ENCODE peak calls at places on chromosomes 16 and 17, in nine cellular contexts. One of them, this sample, is unnamed.

GRCh38 chr16:51133691-51134090 is 17.4 kb downstream of the SALL1 start:
- DNase-seq in Karpas-422: no peak
- DNase-seq in cardiac muscle cell: no peak
- DNase-seq in mesendoderm: peak; percentile 31
- DNase-seq in prostate gland: no peak
- DNase-seq in lung: no peak
- DNase-seq in CD4-positive, CD25-positive, alpha-beta regulatory T cell: no peak
- DNase-seq in ovary: no peak
- DNase-seq in CD8-positive, alpha-beta memory T cell: no peak
- DNase-seq in this sample: no peak

GRCh38 chr17:15257316-15257925 is 7.7 kb downstream of the PMP22 start:
- DNase-seq in cardiac muscle cell: peak; percentile 74
- DNase-seq in prostate gland: peak; percentile 72
- DNase-seq in lung: peak; percentile 84
- DNase-seq in mesendoderm: peak; percentile 88
- DNase-seq in ovary: peak; percentile 83
- DNase-seq in CD8-positive, alpha-beta memory T cell: peak; percentile 43
- DNase-seq in Karpas-422: peak; percentile 88
- DNase-seq in CD4-positive, CD25-positive, alpha-beta regulatory T cell: peak; percentile 34
- DNase-seq in this sample: peak; percentile 76

GRCh38 chr16:83513006-83513755 is 294.6 kb upstream of the HSBP1 start:
- DNase-seq in prostate gland: no peak
- DNase-seq in CD4-positive, CD25-positive, alpha-beta regulatory T cell: no peak
- DNase-seq in CD8-positive, alpha-beta memory T cell: no peak
- DNase-seq in ovary: no peak
- DNase-seq in lung: no peak
- DNase-seq in mesendoderm: no peak
- DNase-seq in Karpas-422: peak; percentile 14
- DNase-seq in cardiac muscle cell: no peak
- DNase-seq in this sample: no peak

GRCh38 chr16:10314811-10315210 is 71.0 kb upstream of the ATF7IP2 start:
- DNase-seq in Karpas-422: peak; percentile 72
- DNase-seq in lung: no peak
- DNase-seq in prostate gland: no peak
- DNase-seq in CD8-positive, alpha-beta memory T cell: peak; percentile 44
- DNase-seq in mesendoderm: peak; percentile 39
- DNase-seq in cardiac muscle cell: no peak
- DNase-seq in CD4-positive, CD25-positive, alpha-beta regulatory T cell: no peak
- DNase-seq in ovary: no peak
- DNase-seq in this sample: no peak

GRCh38 chr17:28228109-28228840 is 90.7 kb upstream of the TMEM97 start:
- DNase-seq in prostate gland: no peak
- DNase-seq in CD4-positive, CD25-positive, alpha-beta regulatory T cell: no peak
- DNase-seq in mesendoderm: peak; percentile 78
- DNase-seq in CD8-positive, alpha-beta memory T cell: no peak
- DNase-seq in lung: no peak
- DNase-seq in ovary: no peak
- DNase-seq in Karpas-422: no peak
- DNase-seq in cardiac muscle cell: peak; percentile 47
- DNase-seq in this sample: no peak

GRCh38 chr17:3804503-3804931 is 3.5 kb upstream of the ITGAE start:
- DNase-seq in cardiac muscle cell: no peak
- DNase-seq in mesendoderm: no peak
- DNase-seq in lung: no peak
- DNase-seq in Karpas-422: no peak
- DNase-seq in prostate gland: no peak
- DNase-seq in CD4-positive, CD25-positive, alpha-beta regulatory T cell: no peak
- DNase-seq in CD8-positive, alpha-beta memory T cell: no peak
- DNase-seq in ovary: no peak
- DNase-seq in this sample: no peak

GRCh38 chr16:270381-271255 is 5.1 kb downstream of the RGS11 start:
- DNase-seq in lung: no peak
- DNase-seq in prostate gland: no peak
- DNase-seq in CD8-positive, alpha-beta memory T cell: no peak
- DNase-seq in CD4-positive, CD25-positive, alpha-beta regulatory T cell: no peak
- DNase-seq in ovary: no peak
- DNase-seq in mesendoderm: no peak
- DNase-seq in cardiac muscle cell: no peak
- DNase-seq in Karpas-422: no peak
- DNase-seq in this sample: no peak

GRCh38 chr17:47708312-47708863 is 14.4 kb downstream of the TBKBP1 start:
- DNase-seq in CD8-positive, alpha-beta memory T cell: no peak
- DNase-seq in Karpas-422: no peak
- DNase-seq in mesendoderm: no peak
- DNase-seq in prostate gland: no peak
- DNase-seq in lung: no peak
- DNase-seq in ovary: no peak
- DNase-seq in cardiac muscle cell: no peak
- DNase-seq in CD4-positive, CD25-positive, alpha-beta regulatory T cell: no peak
- DNase-seq in this sample: no peak

GRCh38 chr16:86980644-86981043 is 336.5 kb downstream of the C16orf95 start:
- DNase-seq in prostate gland: no peak
- DNase-seq in cardiac muscle cell: no peak
- DNase-seq in ovary: no peak
- DNase-seq in mesendoderm: no peak
- DNase-seq in CD8-positive, alpha-beta memory T cell: no peak
- DNase-seq in lung: no peak
- DNase-seq in Karpas-422: no peak
- DNase-seq in CD4-positive, CD25-positive, alpha-beta regulatory T cell: no peak
- DNase-seq in this sample: no peak

GRCh38 chr16:57299009-57299718 is 14.7 kb upstream of the PLLP start:
- DNase-seq in CD8-positive, alpha-beta memory T cell: no peak
- DNase-seq in CD4-positive, CD25-positive, alpha-beta regulatory T cell: peak; percentile 38
- DNase-seq in cardiac muscle cell: no peak
- DNase-seq in ovary: no peak
- DNase-seq in mesendoderm: no peak
- DNase-seq in prostate gland: no peak
- DNase-seq in Karpas-422: no peak
- DNase-seq in lung: peak; percentile 63
- DNase-seq in this sample: peak; percentile 50

GRCh38 chr16:1667916-1668315 is 10.2 kb upstream of the JPT2 start:
- DNase-seq in ovary: no peak
- DNase-seq in CD4-positive, CD25-positive, alpha-beta regulatory T cell: no peak
- DNase-seq in Karpas-422: no peak
- DNase-seq in lung: no peak
- DNase-seq in cardiac muscle cell: no peak
- DNase-seq in mesendoderm: no peak
- DNase-seq in prostate gland: no peak
- DNase-seq in CD8-positive, alpha-beta memory T cell: no peak
- DNase-seq in this sample: no peak

GRCh38 chr16:1666316-1666715 is 11.8 kb upstream of the JPT2 start:
- DNase-seq in prostate gland: no peak
- DNase-seq in CD4-positive, CD25-positive, alpha-beta regulatory T cell: no peak
- DNase-seq in mesendoderm: no peak
- DNase-seq in lung: no peak
- DNase-seq in ovary: no peak
- DNase-seq in Karpas-422: no peak
- DNase-seq in cardiac muscle cell: no peak
- DNase-seq in CD8-positive, alpha-beta memory T cell: no peak
- DNase-seq in this sample: no peak

GRCh38 chr16:1665829-1666228 is 12.2 kb upstream of the JPT2 start:
- DNase-seq in CD4-positive, CD25-positive, alpha-beta regulatory T cell: no peak
- DNase-seq in cardiac muscle cell: no peak
- DNase-seq in prostate gland: no peak
- DNase-seq in mesendoderm: no peak
- DNase-seq in lung: no peak
- DNase-seq in ovary: no peak
- DNase-seq in CD8-positive, alpha-beta memory T cell: no peak
- DNase-seq in Karpas-422: no peak
- DNase-seq in this sample: no peak

GRCh38 chr16:1668612-1669319 is 9.3 kb upstream of the JPT2 start:
- DNase-seq in Karpas-422: no peak
- DNase-seq in ovary: no peak
- DNase-seq in cardiac muscle cell: no peak
- DNase-seq in prostate gland: no peak
- DNase-seq in CD4-positive, CD25-positive, alpha-beta regulatory T cell: no peak
- DNase-seq in lung: no peak
- DNase-seq in CD8-positive, alpha-beta memory T cell: no peak
- DNase-seq in mesendoderm: no peak
- DNase-seq in this sample: no peak

DNA sequence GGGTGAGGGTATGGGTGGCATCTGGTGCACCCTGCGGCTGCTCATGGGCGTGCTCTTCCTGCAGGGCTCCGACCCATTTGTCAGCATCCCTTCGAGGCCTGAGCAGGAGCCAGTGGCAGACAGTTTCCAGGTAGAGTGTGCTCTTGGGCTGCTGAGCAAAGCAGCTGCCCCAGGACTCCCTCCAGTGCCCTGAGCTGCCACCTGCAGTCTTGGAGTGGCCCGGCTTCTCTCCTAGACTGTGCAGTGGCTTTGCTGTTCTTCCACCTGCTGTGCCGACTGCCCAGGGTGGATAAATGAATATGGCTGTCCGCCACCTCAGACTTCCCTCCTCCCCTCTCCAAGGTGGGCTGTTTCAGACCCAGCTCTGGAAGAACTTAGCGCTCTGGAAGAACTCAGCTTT is 10.8 kb upstream of the JPT2 start:
- DNase-seq in lung: no peak
- DNase-seq in CD4-positive, CD25-positive, alpha-beta regulatory T cell: no peak
- DNase-seq in CD8-positive, alpha-beta memory T cell: no peak
- DNase-seq in prostate gland: no peak
- DNase-seq in Karpas-422: no peak
- DNase-seq in mesendoderm: no peak
- DNase-seq in ovary: no peak
- DNase-seq in cardiac muscle cell: no peak
- DNase-seq in this sample: no peak
- H3K4me1 ChIP-seq in lung: no peaks in the 10 kb centered on the region
- H3K4me1 ChIP-seq in CD4-positive, CD25-positive, alpha-beta regulatory T cell: no peaks in the 10 kb centered on the region
- H3K4me1 ChIP-seq in CD8-positive, alpha-beta memory T cell: no peaks in the 10 kb centered on the region
- H3K4me1 ChIP-seq in prostate gland: no peaks in the 10 kb centered on the region
- H3K4me1 ChIP-seq in Karpas-422: no peaks in the 10 kb centered on the region
- H3K4me1 ChIP-seq in mesendoderm: no peaks in the 10 kb centered on the region
- H3K4me1 ChIP-seq in ovary: no peaks in the 10 kb centered on the region
- H3K4me1 ChIP-seq in cardiac muscle cell: no peaks in the 10 kb centered on the region
- H3K4me1 ChIP-seq in this sample: no peaks in the 10 kb centered on the region

GRCh38 chr17:39658760-39659159 is 6.4 kb upstream of the TCAP start:
- DNase-seq in Karpas-422: no peak
- DNase-seq in lung: no peak
- DNase-seq in ovary: no peak
- DNase-seq in mesendoderm: no peak
- DNase-seq in CD4-positive, CD25-positive, alpha-beta regulatory T cell: no peak
- DNase-seq in CD8-positive, alpha-beta memory T cell: no peak
- DNase-seq in prostate gland: no peak
- DNase-seq in cardiac muscle cell: no peak
- DNase-seq in this sample: no peak
- H3K4me1 ChIP-seq in Karpas-422: peaks cover 2% of the 10 kb centered on the region
- H3K4me1 ChIP-seq in lung: no peaks in the 10 kb centered on the region
- H3K4me1 ChIP-seq in ovary: peaks cover 3% of the 10 kb centered on the region
- H3K4me1 ChIP-seq in mesendoderm: no peaks in the 10 kb centered on the region
- H3K4me1 ChIP-seq in CD4-positive, CD25-positive, alpha-beta regulatory T cell: peaks cover under 1% of the 10 kb centered on the region
- H3K4me1 ChIP-seq in CD8-positive, alpha-beta memory T cell: peaks cover 28% of the 10 kb centered on the region
- H3K4me1 ChIP-seq in prostate gland: peaks cover 11% of the 10 kb centered on the region
- H3K4me1 ChIP-seq in cardiac muscle cell: peaks cover 6% of the 10 kb centered on the region
- H3K4me1 ChIP-seq in this sample: peaks cover 23% of the 10 kb centered on the region

DNA sequence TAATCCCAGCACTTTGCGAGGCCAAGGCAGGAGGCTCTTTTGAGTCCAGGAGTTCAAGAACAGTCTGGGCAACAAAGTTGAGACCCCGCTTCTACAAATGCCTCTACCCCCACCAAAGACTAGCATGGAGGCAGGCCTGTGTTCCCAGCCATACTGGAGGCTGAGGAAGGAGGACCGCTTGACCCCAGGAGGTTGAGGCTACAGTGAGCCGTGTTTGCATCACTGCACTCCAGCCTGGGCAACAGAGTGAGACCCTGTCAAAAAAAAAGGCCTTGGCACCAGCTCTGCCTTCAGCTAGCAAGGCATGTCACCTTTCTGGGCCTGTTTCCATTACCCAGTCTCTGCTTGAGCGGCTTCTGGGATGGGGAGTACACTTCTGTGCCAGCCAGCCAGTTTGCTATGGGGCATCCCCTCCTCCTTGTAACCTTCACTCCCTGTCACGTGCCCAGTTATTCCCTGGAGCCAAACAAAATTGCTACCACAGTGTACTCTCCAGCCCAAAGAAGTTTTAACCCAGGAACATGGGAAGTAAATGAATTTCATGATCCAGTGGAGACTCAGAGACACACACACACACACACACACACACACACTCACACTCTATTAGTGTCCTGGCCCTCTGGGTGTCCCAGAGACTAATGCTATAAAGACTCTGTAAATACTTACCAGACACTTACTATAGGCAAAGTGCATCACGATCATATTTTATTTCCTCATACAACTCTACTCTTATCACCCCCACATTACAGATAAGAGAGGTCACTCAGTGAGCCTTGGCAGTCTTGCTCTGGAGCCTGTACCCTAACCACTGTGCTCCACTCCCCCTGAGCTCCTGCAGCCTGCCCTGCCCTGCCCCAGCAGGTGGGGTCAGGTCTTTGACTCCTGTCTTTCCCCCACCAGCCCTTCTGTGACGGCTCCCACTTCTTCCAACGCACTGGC is 2.5 kb downstream of the CISD3 start:
- DNase-seq in Karpas-422: no peak
- DNase-seq in CD4-positive, CD25-positive, alpha-beta regulatory T cell: no peak
- DNase-seq in ovary: no peak
- DNase-seq in prostate gland: peak; percentile 70
- DNase-seq in CD8-positive, alpha-beta memory T cell: no peak
- DNase-seq in cardiac muscle cell: no peak
- DNase-seq in mesendoderm: no peak
- DNase-seq in lung: no peak
- DNase-seq in this sample: peak; percentile 51
- H3K4me1 ChIP-seq in Karpas-422: peaks cover 36% of the 10 kb centered on the region
- H3K4me1 ChIP-seq in CD4-positive, CD25-positive, alpha-beta regulatory T cell: peaks cover 56% of the 10 kb centered on the region
- H3K4me1 ChIP-seq in ovary: peaks cover 8% of the 10 kb centered on the region
- H3K4me1 ChIP-seq in prostate gland: peaks cover 31% of the 10 kb centered on the region
- H3K4me1 ChIP-seq in CD8-positive, alpha-beta memory T cell: peaks cover 44% of the 10 kb centered on the region
- H3K4me1 ChIP-seq in cardiac muscle cell: no peaks in the 10 kb centered on the region
- H3K4me1 ChIP-seq in mesendoderm: peaks cover 3% of the 10 kb centered on the region
- H3K4me1 ChIP-seq in lung: no peaks in the 10 kb centered on the region
- H3K4me1 ChIP-seq in this sample: peaks cover 37% of the 10 kb centered on the region

GRCh38 chr17:1625053-1625452 is 3.6 kb downstream of the SLC43A2 start:
- DNase-seq in cardiac muscle cell: no peak
- DNase-seq in mesendoderm: no peak
- DNase-seq in CD4-positive, CD25-positive, alpha-beta regulatory T cell: no peak
- DNase-seq in prostate gland: no peak
- DNase-seq in ovary: no peak
- DNase-seq in lung: no peak
- DNase-seq in Karpas-422: peak; percentile 48
- DNase-seq in CD8-positive, alpha-beta memory T cell: no peak
- DNase-seq in this sample: no peak

GRCh38 chr17:1625507-1626080 is 3.0 kb downstream of the SLC43A2 start:
- DNase-seq in Karpas-422: peak; percentile 61
- DNase-seq in CD4-positive, CD25-positive, alpha-beta regulatory T cell: no peak
- DNase-seq in lung: no peak
- DNase-seq in ovary: no peak
- DNase-seq in CD8-positive, alpha-beta memory T cell: no peak
- DNase-seq in cardiac muscle cell: no peak
- DNase-seq in mesendoderm: no peak
- DNase-seq in prostate gland: no peak
- DNase-seq in this sample: no peak

GRCh38 chr17:1626333-1626732 is 2.3 kb downstream of the SLC43A2 start:
- DNase-seq in lung: no peak
- DNase-seq in CD4-positive, CD25-positive, alpha-beta regulatory T cell: no peak
- DNase-seq in prostate gland: no peak
- DNase-seq in CD8-positive, alpha-beta memory T cell: no peak
- DNase-seq in ovary: no peak
- DNase-seq in Karpas-422: no peak
- DNase-seq in mesendoderm: no peak
- DNase-seq in cardiac muscle cell: no peak
- DNase-seq in this sample: no peak

GRCh38 chr17:1623057-1623456 is 5.6 kb downstream of the SLC43A2 start:
- DNase-seq in ovary: no peak
- DNase-seq in Karpas-422: no peak
- DNase-seq in prostate gland: no peak
- DNase-seq in cardiac muscle cell: no peak
- DNase-seq in CD8-positive, alpha-beta memory T cell: no peak
- DNase-seq in CD4-positive, CD25-positive, alpha-beta regulatory T cell: no peak
- DNase-seq in lung: no peak
- DNase-seq in mesendoderm: no peak
- DNase-seq in this sample: no peak

GRCh38 chr17:1624650-1625049 is 4.0 kb downstream of the SLC43A2 start:
- DNase-seq in Karpas-422: no peak
- DNase-seq in ovary: no peak
- DNase-seq in cardiac muscle cell: no peak
- DNase-seq in lung: no peak
- DNase-seq in CD4-positive, CD25-positive, alpha-beta regulatory T cell: no peak
- DNase-seq in prostate gland: no peak
- DNase-seq in CD8-positive, alpha-beta memory T cell: no peak
- DNase-seq in mesendoderm: no peak
- DNase-seq in this sample: no peak
- H3K4me1 ChIP-seq in Karpas-422: peaks cover 52% of the 10 kb centered on the region
- H3K4me1 ChIP-seq in ovary: peaks cover 2% of the 10 kb centered on the region
- H3K4me1 ChIP-seq in cardiac muscle cell: no peaks in the 10 kb centered on the region
- H3K4me1 ChIP-seq in lung: no peaks in the 10 kb centered on the region
- H3K4me1 ChIP-seq in CD4-positive, CD25-positive, alpha-beta regulatory T cell: peaks cover 26% of the 10 kb centered on the region
- H3K4me1 ChIP-seq in prostate gland: peaks cover 4% of the 10 kb centered on the region
- H3K4me1 ChIP-seq in CD8-positive, alpha-beta memory T cell: peaks cover 15% of the 10 kb centered on the region
- H3K4me1 ChIP-seq in mesendoderm: no peaks in the 10 kb centered on the region
- H3K4me1 ChIP-seq in this sample: peaks cover 7% of the 10 kb centered on the region

This sample was measured in transverse colon.